ENCODE peak calls at places on chromosomes 2 and 18, in four cellular contexts. One of them, this sample, is unnamed.

GRCh38 chr2:237290249-237290648 is 123.7 kb downstream of the COL6A3 start:
- DNase-seq in uterus: peak
- DNase-seq in A549: no peak
- DNase-seq in foreskin fibroblast: peak
- DNase-seq in this sample: no peak

GRCh38 chr2:176931588-176932563 is 280.7 kb upstream of the HNRNPA3 start:
- DNase-seq in foreskin fibroblast: peak
- DNase-seq in A549: peak
- DNase-seq in uterus: no peak
- DNase-seq in this sample: no peak

GRCh38 chr2:146131785-146132184 is 1611.9 kb upstream of the ZEB2 start:
- DNase-seq in A549: no peak
- DNase-seq in foreskin fibroblast: no peak
- DNase-seq in uterus: no peak
- DNase-seq in this sample: no peak

GRCh38 chr2:237315881-237316225 is 98.1 kb downstream of the COL6A3 start:
- DNase-seq in foreskin fibroblast: peak
- DNase-seq in A549: no peak
- DNase-seq in uterus: no peak
- DNase-seq in this sample: no peak

GRCh38 chr2:72813841-72814240 is 12.0 kb downstream of the EXOC6B start:
- DNase-seq in foreskin fibroblast: peak
- DNase-seq in uterus: no peak
- DNase-seq in A549: no peak
- DNase-seq in this sample: no peak

GRCh38 chr2:136448435-136448834 is 316.9 kb upstream of the THSD7B start:
- DNase-seq in uterus: no peak
- DNase-seq in foreskin fibroblast: no peak
- DNase-seq in A549: no peak
- DNase-seq in this sample: no peak

GRCh38 chr18:78587626-78588600 is 391.7 kb upstream of the SALL3 start:
- DNase-seq in A549: no peak
- DNase-seq in uterus: no peak
- DNase-seq in foreskin fibroblast: no peak
- DNase-seq in this sample: no peak

GRCh38 chr2:173448938-173449471 is 94.3 kb downstream of the CDCA7 start:
- DNase-seq in uterus: peak
- DNase-seq in A549: peak
- DNase-seq in foreskin fibroblast: peak
- DNase-seq in this sample: no peak

GRCh38 chr2:182716665-182716990 is 571 bp downstream of the DNAJC10 start:
- DNase-seq in uterus: no peak
- DNase-seq in foreskin fibroblast: no peak
- DNase-seq in A549: no peak
- DNase-seq in this sample: no peak

GRCh38 chr2:119786312-119786711 is 26.6 kb downstream of the PTPN4 start:
- DNase-seq in uterus: no peak
- DNase-seq in foreskin fibroblast: no peak
- DNase-seq in A549: no peak
- DNase-seq in this sample: no peak

GRCh38 chr2:233471291-233472035 is 95.1 kb downstream of the USP40 start:
- DNase-seq in foreskin fibroblast: no peak
- DNase-seq in A549: no peak
- DNase-seq in uterus: peak
- DNase-seq in this sample: no peak

GRCh38 chr2:236531991-236532390 is 37.6 kb upstream of the ACKR3 start:
- DNase-seq in foreskin fibroblast: no peak
- DNase-seq in uterus: no peak
- DNase-seq in A549: no peak
- DNase-seq in this sample: no peak

GRCh38 chr2:128263902-128264331 is 54.8 kb downstream of the HS6ST1 start:
- DNase-seq in A549: no peak
- DNase-seq in uterus: no peak
- DNase-seq in foreskin fibroblast: no peak
- DNase-seq in this sample: no peak

GRCh38 chr2:233404227-233404626 is 49.9 kb downstream of the DGKD start:
- DNase-seq in foreskin fibroblast: peak
- DNase-seq in uterus: no peak
- DNase-seq in A549: peak
- DNase-seq in this sample: no peak

GRCh38 chr2:96164459-96165184 is 19.4 kb upstream of the DUSP2 start:
- DNase-seq in uterus: no peak
- DNase-seq in A549: no peak
- DNase-seq in foreskin fibroblast: no peak
- DNase-seq in this sample: no peak

GRCh38 chr2:161107265-161107664 is 53.0 kb upstream of the TANK start:
- DNase-seq in uterus: no peak
- DNase-seq in A549: no peak
- DNase-seq in foreskin fibroblast: no peak
- DNase-seq in this sample: no peak

GRCh38 chr18:44602380-44602779 is 78.3 kb upstream of the SETBP1 start:
- DNase-seq in uterus: no peak
- DNase-seq in A549: no peak
- DNase-seq in foreskin fibroblast: peak
- DNase-seq in this sample: no peak

GRCh38 chr18:23967321-23968089 is 47.0 kb upstream of the TTC39C start:
- DNase-seq in A549: no peak
- DNase-seq in uterus: no peak
- DNase-seq in foreskin fibroblast: no peak
- DNase-seq in this sample: no peak

GRCh38 chr2:75424936-75425619 is 135.7 kb downstream of the EVA1A start:
- DNase-seq in A549: peak
- DNase-seq in foreskin fibroblast: peak
- DNase-seq in uterus: no peak
- DNase-seq in this sample: no peak

GRCh38 chr2:100260712-100261620 is 61.3 kb downstream of the LONRF2 start:
- DNase-seq in uterus: peak
- DNase-seq in foreskin fibroblast: peak
- DNase-seq in A549: peak
- DNase-seq in this sample: peak

GRCh38 chr2:30865218-30865617 is 58.0 kb upstream of the CAPN13 start:
- DNase-seq in foreskin fibroblast: no peak
- DNase-seq in A549: no peak
- DNase-seq in uterus: no peak
- DNase-seq in this sample: no peak

GRCh38 chr2:128591841-128592822 is 273.5 kb upstream of the HS6ST1 start:
- DNase-seq in uterus: no peak
- DNase-seq in A549: no peak
- DNase-seq in foreskin fibroblast: no peak
- DNase-seq in this sample: no peak

GRCh38 chr2:96359310-96359709 is 23.7 kb downstream of the NCAPH start:
- DNase-seq in A549: peak
- DNase-seq in foreskin fibroblast: no peak
- DNase-seq in uterus: no peak
- DNase-seq in this sample: no peak

GRCh38 chr18:24499814-24500601 is 39.6 kb downstream of the HRH4 start:
- DNase-seq in uterus: no peak
- DNase-seq in A549: no peak
- DNase-seq in foreskin fibroblast: peak
- DNase-seq in this sample: no peak

GRCh38 chr2:170823800-170824153 is 7.1 kb downstream of the GAD1 start:
- DNase-seq in uterus: no peak
- DNase-seq in foreskin fibroblast: no peak
- DNase-seq in A549: no peak
- DNase-seq in this sample: no peak

GRCh38 chr2:191428141-191428540 is 182.9 kb downstream of the MYO1B start:
- DNase-seq in uterus: no peak
- DNase-seq in foreskin fibroblast: peak
- DNase-seq in A549: no peak
- DNase-seq in this sample: no peak

GRCh38 chr2:179057737-179058136 is 7.8 kb upstream of the CCDC141 start:
- DNase-seq in uterus: no peak
- DNase-seq in A549: no peak
- DNase-seq in foreskin fibroblast: no peak
- DNase-seq in this sample: no peak

GRCh38 chr2:222000326-222000725 is 298.5 kb downstream of the PAX3 start:
- DNase-seq in A549: no peak
- DNase-seq in uterus: no peak
- DNase-seq in foreskin fibroblast: peak
- DNase-seq in this sample: peak

GRCh38 chr2:40123321-40123720 is 328.6 kb downstream of the SLC8A1 start:
- DNase-seq in foreskin fibroblast: no peak
- DNase-seq in A549: no peak
- DNase-seq in uterus: no peak
- DNase-seq in this sample: no peak

GRCh38 chr2:118893100-118893499 is 45.7 kb upstream of the EN1 start:
- DNase-seq in foreskin fibroblast: no peak
- DNase-seq in uterus: no peak
- DNase-seq in A549: no peak
- DNase-seq in this sample: no peak

GRCh38 chr2:33673937-33674336 is 74.8 kb upstream of the FAM98A start:
- DNase-seq in A549: peak
- DNase-seq in uterus: no peak
- DNase-seq in foreskin fibroblast: peak
- DNase-seq in this sample: no peak

DNA sequence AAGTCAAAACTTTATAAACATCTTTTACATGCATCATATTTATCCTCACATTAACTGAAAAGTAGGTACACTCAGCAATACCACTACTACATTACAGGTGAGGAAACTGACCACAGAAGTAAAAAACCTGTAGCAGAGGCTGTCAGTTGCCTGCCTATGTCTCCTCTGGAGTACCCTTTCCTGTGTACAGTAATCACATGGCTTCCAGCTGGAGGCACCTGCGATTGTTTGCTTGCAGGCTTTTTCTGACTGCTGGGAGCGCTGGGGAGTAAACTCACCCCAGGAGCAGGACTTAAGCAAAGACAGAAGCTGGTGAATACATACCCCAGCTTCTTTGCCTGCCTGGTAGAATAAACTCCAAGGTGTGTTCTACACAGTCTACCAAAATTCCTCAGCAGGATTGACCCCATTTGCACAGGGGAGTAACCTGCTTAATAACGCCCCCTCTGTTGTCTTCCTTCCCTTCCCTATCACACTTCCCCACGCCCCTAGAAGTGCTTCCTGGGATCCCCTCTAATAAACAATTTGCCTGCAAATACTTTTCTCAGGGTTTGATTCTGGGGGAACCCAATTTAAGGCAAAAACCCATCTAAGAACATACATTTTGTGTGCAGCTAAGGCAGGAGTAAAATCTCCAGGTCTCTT is 138.9 kb downstream of the PTH2R start:
- DNase-seq in A549: no peak
- DNase-seq in uterus: no peak
- DNase-seq in foreskin fibroblast: no peak
- DNase-seq in this sample: no peak
- TF ChIP-seq CTCF in A549: no peak
- TF ChIP-seq CTCF in uterus: no peak
- TF ChIP-seq CTCF in foreskin fibroblast: no peak
- TF ChIP-seq CTCF in this sample: no peak

GRCh38 chr18:76619342-76620315 is 124.6 kb upstream of the ZNF516 start:
- DNase-seq in foreskin fibroblast: peak
- DNase-seq in uterus: peak
- DNase-seq in A549: no peak
- DNase-seq in this sample: no peak
- H3K4me3 ChIP-seq in foreskin fibroblast: peak
- H3K4me3 ChIP-seq in uterus: peak
- H3K4me3 ChIP-seq in A549: no peak
- H3K4me3 ChIP-seq in this sample: peak

DNA sequence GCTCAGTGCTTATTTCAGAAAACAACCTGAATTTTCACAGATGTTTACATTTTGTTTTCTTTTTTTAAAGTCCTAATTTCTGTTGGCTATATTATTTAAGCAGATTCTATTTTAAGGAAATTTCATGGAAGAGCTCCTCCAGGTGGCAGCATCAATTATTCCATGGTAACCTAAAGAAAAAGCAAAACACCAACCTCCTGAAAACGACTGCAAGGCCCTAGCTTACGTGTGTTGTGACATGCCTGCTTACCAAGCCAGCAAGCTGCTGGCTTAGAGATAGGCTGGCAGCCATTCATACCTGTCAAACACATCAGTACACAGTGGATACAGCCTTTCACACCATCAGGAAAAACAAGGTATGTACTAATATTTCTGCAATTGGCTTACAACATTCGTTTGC is 64.9 kb downstream of the LPIN2 start:
- DNase-seq in A549: peak
- DNase-seq in uterus: no peak
- DNase-seq in foreskin fibroblast: peak
- DNase-seq in this sample: peak
- TF ChIP-seq CTCF in A549: peak
- TF ChIP-seq CTCF in uterus: peak
- TF ChIP-seq CTCF in foreskin fibroblast: peak
- TF ChIP-seq CTCF in this sample: peak

DNA sequence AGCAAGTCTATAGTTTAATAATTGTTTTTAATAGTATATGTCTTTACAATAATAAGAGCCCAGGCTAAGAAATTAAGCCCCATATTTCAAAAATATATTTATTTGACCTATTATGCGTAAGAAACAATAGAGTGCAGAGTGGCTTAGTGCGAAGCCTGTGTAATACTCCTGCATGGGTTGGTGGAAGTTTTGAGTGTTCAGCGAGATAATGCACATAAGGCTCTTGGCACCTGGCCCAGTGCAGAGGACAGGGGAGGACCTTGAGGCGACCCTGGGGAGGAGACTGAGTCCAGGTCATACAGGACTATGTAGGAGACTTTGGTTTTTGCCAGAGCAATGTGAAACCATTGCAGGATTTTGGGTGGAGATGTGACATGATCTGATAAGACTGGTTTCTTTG is 132.4 kb upstream of the ST6GAL2 start:
- DNase-seq in uterus: no peak
- DNase-seq in foreskin fibroblast: no peak
- DNase-seq in A549: peak
- DNase-seq in this sample: no peak
- H3K4me3 ChIP-seq in uterus: no peak
- H3K4me3 ChIP-seq in foreskin fibroblast: no peak
- H3K4me3 ChIP-seq in A549: no peak
- H3K4me3 ChIP-seq in this sample: no peak

GRCh38 chr2:8219631-8220393 is 462.0 kb upstream of the ID2 start:
- DNase-seq in foreskin fibroblast: no peak
- DNase-seq in A549: no peak
- DNase-seq in uterus: no peak
- DNase-seq in this sample: no peak
- TF ChIP-seq CTCF in foreskin fibroblast: no peak
- TF ChIP-seq CTCF in A549: no peak
- TF ChIP-seq CTCF in uterus: no peak
- TF ChIP-seq CTCF in this sample: no peak

This sample was measured in AG04449.